ENCODE peak calls at places on chromosomes 5 and 9, in five cellular contexts. V, T, W, F and A are unnamed samples.

GRCh38 chr9:137032893-137033292 is 1.0 kb upstream of the FUT7 start:
- DNase-seq in T (no peak), W (no peak), F (no peak), V (no peak), A (no peak)

GRCh38 chr5:181181650-181182565 is 23.1 kb downstream of the TRIM7 start:
- DNase-seq in T (peak), W (no peak), V (peak), F (peak), A (peak)

GRCh38 chr5:74375271-74375670 is 265.3 kb downstream of the ENC1 start:
- DNase-seq in V (no peak), F (no peak), T (no peak), W (no peak), A (no peak)

GRCh38 chr5:32102254-32102653 is 71.9 kb downstream of the GOLPH3 start:
- DNase-seq in T (no peak), V (no peak), W (no peak), F (no peak), A (no peak)

GRCh38 chr5:93349613-93350012 is 231.4 kb downstream of the NR2F1-AS1 start:
- DNase-seq in W (no peak), V (peak), T (no peak), F (no peak), A (no peak)

GRCh38 chr5:94402096-94402495 is 216.3 kb downstream of the KIAA0825 start:
- DNase-seq in F (no peak), V (peak), T (no peak), W (no peak), A (no peak)

GRCh38 chr9:4774209-4774608 is 18.5 kb upstream of the RCL1 start:
- DNase-seq in W (no peak), T (peak), V (no peak), F (no peak), A (no peak)

GRCh38 chr5:128341056-128341455 is 197.0 kb downstream of the FBN2 start:
- DNase-seq in T (peak), V (no peak), W (no peak), F (no peak), A (no peak)

GRCh38 chr5:98111686-98112085 is 661.8 kb upstream of the RGMB start:
- DNase-seq in W (no peak), T (peak), V (peak), F (peak), A (no peak)

GRCh38 chr5:150656191-150657132 is 4.6 kb upstream of the MYOZ3 start:
- DNase-seq in T (peak), V (no peak), F (peak), W (peak), A (peak)

GRCh38 chr9:19232117-19232829 is 1.8 kb downstream of the DENND4C start:
- DNase-seq in T (peak), F (no peak), V (peak), W (no peak), A (no peak)

GRCh38 chr5:56206126-56206525 is 27.0 kb downstream of the ANKRD55 start:
- DNase-seq in W (no peak), T (peak), F (no peak), V (peak), A (no peak)

GRCh38 chr5:160799160-160799559 is 52.9 kb downstream of the ATP10B start:
- DNase-seq in F (no peak), W (no peak), T (no peak), V (no peak), A (no peak)

GRCh38 chr5:149656576-149657182 is 73.4 kb upstream of the PPARGC1B start:
- DNase-seq in F (peak), T (no peak), W (peak), V (no peak), A (peak)

GRCh38 chr5:136036991-136037705 is 8.4 kb downstream of the TGFBI start:
- DNase-seq in V (peak), F (no peak), T (peak), W (no peak), A (no peak)

GRCh38 chr5:124932791-124933600 is 186.6 kb upstream of the ZNF608 start:
- DNase-seq in V (peak), T (peak), F (no peak), W (no peak), A (no peak)

GRCh38 chr9:74078647-74079046 is 418.5 kb upstream of the RORB start:
- DNase-seq in F (peak), V (no peak), W (no peak), T (peak), A (no peak)

GRCh38 chr9:34988218-34989055 is 1.1 kb upstream of the DNAJB5 start:
- DNase-seq in F (peak), W (no peak), T (no peak), V (no peak), A (peak)

GRCh38 chr9:135500525-135501260 is at the start of gene MRPS2:
- DNase-seq in F (peak), W (peak), V (peak), T (peak), A (peak)

GRCh38 chr5:50968296-50969206 is 302.1 kb downstream of the PARP8 start:
- DNase-seq in F (peak), V (no peak), T (peak), W (peak), A (peak)

GRCh38 chr5:169602535-169602934 is 19.0 kb downstream of the SPDL1 start:
- DNase-seq in T (no peak), W (no peak), F (no peak), V (peak), A (no peak)

GRCh38 chr9:137161558-137162483 is 8.0 kb downstream of the LRRC26 start:
- DNase-seq in V (no peak), T (no peak), W (no peak), F (peak), A (no peak)

GRCh38 chr5:51347704-51348103 is 35.5 kb upstream of the ISL1 start:
- DNase-seq in V (no peak), T (peak), F (peak), W (no peak), A (no peak)

GRCh38 chr5:57716661-57717060 is 234.1 kb upstream of the ACTBL2 start:
- DNase-seq in T (no peak), V (no peak), F (no peak), W (no peak), A (no peak)

GRCh38 chr9:84339951-84340350 is 607 bp downstream of the SLC28A3 start:
- DNase-seq in V (no peak), F (peak), W (peak), T (no peak), A (no peak)

GRCh38 chr5:136225796-136226195 is 32.8 kb upstream of the SMIM32 start:
- DNase-seq in V (no peak), F (no peak), W (no peak), T (no peak), A (no peak)

GRCh38 chr5:61407706-61408105 is 75.6 kb downstream of the ZSWIM6 start:
- DNase-seq in T (no peak), F (peak), V (no peak), W (no peak), A (no peak)

GRCh38 chr9:93613791-93614190 is 37.4 kb downstream of the PHF2 start:
- DNase-seq in T (no peak), F (no peak), V (no peak), W (no peak), A (no peak)

GRCh38 chr5:146947181-146947941 is 68.8 kb upstream of the PPP2R2B start:
- DNase-seq in V (peak), W (peak), T (peak), F (peak), A (no peak)

GRCh38 chr9:130837002-130837511 is 2.0 kb downstream of the ABL1 start:
- DNase-seq in V (peak), W (no peak), F (no peak), T (peak), A (no peak)

GRCh38 chr5:73120222-73121108 is at the start of gene TMEM171:
- DNase-seq in F (peak), W (peak), V (peak), T (peak), A (peak)

GRCh38 chr9:79000218-79001002 is 571.4 kb upstream of the TLE4 start:
- DNase-seq in V (no peak), F (no peak), W (no peak), T (no peak), A (no peak)

GRCh38 chr9:79809931-79810330 is 238.2 kb downstream of the TLE4 start:
- DNase-seq in T (peak), V (peak), W (no peak), F (no peak), A (no peak)

GRCh38 chr9:137077010-137077747 is at the start of gene UAP1L1:
- DNase-seq in T (peak), V (peak), F (no peak), W (no peak), A (peak)

GRCh38 chr9:89884356-89885083 is 279.7 kb downstream of the GADD45G start:
- DNase-seq in T (no peak), F (no peak), W (no peak), V (no peak), A (no peak)
- H3K27ac ChIP-seq in T (no peak), F (no peak), W (no peak), V (no peak), A (no peak)

GRCh38 chr5:137570070-137570469 is 70.9 kb upstream of the SPOCK1 start:
- DNase-seq in F (no peak), T (no peak), W (no peak), V (no peak), A (no peak)
- H3K23ac ChIP-seq in F (no peak), T (no peak), W (no peak), V (no peak), A (no peak)

DNA sequence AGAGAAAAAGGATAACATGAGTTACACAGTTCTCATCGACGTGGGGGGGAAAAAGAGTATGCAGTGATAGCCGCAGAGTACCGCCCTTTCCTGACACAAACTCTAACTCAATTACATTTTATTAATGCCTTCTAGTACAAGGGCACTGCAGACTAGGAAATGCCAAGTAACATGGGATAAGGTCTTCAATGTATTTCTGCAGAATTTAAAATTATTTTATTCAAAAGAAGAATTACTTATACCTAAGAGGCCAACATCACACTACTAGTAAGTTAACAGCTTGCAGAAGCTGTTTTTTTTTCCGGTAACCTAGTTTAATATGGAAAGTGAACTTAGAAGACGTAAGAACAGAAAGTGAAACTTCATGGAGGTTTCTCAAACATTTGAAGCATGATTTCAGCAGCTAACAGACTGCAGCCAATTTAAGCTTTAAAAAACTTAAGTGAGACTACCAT is 3.9 kb downstream of the SETX start:
- DNase-seq in F (no peak), W (no peak), T (peak), V (peak), A (no peak)
- H3K27ac ChIP-seq in F (no peak), W (no peak), T (no peak), V (no peak), A (no peak)

GRCh38 chr9:122552812-122553211 is at the start of gene OR1N2:
- DNase-seq in F (no peak), W (no peak), V (no peak), T (no peak), A (no peak)
- H3K23ac ChIP-seq in F (no peak), W (no peak), V (no peak), T (no peak), A (no peak)

GRCh38 chr9:113993838-113994540 is 84.1 kb downstream of the AMBP start:
- DNase-seq in V (peak), W (no peak), T (no peak), F (no peak), A (no peak)

GRCh38 chr9:113991714-113992113 is 86.4 kb downstream of the AMBP start:
- DNase-seq in T (no peak), W (no peak), F (no peak), V (no peak), A (no peak)

GRCh38 chr9:113992994-113993393 is 85.1 kb downstream of the AMBP start:
- DNase-seq in W (no peak), F (no peak), V (no peak), T (no peak), A (no peak)

GRCh38 chr9:113990975-113991471 is 87.1 kb downstream of the AMBP start:
- DNase-seq in V (peak), T (no peak), W (no peak), F (no peak), A (no peak)

DNA sequence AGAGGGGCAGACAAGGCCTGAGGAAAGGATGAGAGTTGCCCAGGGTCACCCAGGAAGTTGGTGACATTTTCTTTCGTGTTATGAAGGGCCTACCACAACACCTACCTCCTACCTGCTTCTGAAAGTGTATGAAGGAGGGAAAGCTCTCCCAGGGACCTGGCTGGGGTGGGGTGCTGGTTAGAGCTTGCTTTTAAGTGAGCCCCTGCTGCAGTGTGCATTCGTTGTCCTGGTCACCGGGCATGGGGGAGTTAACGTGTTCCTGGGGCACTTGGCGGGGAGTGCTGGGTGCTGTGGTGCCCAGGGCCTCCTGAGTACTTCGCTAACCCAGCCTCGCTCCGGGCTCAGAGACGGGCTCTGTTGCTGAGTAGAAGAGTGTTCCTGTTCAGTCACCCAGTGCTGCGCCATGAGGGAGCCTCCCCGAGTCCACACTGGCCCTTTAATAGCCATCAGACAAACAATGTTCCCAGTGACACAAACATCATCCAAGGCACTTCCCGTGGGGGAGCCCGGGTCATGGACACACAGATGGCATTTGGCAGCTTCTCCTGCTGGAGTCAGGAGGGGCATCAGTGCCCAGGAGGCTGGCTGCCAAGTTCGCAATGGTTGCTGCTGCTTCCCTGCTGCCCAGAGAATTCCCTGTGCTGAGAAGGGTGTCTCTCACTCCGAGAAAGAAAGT is 85.7 kb downstream of the AMBP start:
- DNase-seq in T (no peak), W (no peak), F (no peak), V (no peak), A (no peak)
- H3K27ac ChIP-seq in T (no peak), W (no peak), F (no peak), V (no peak), A (no peak)

GRCh38 chr5:173328896-173329369 is 719 bp upstream of the STC2 start:
- DNase-seq in V (peak), F (peak), T (peak), W (no peak), A (peak)

GRCh38 chr5:173326501-173326960 is 1.7 kb downstream of the STC2 start:
- DNase-seq in W (no peak), T (peak), F (peak), V (peak), A (no peak)

GRCh38 chr5:173327084-173327947 is 898 bp downstream of the STC2 start:
- DNase-seq in T (peak), W (peak), F (peak), V (peak), A (no peak)

GRCh38 chr5:173329370-173330150 is 1.3 kb upstream of the STC2 start:
- DNase-seq in F (peak), W (no peak), T (peak), V (no peak), A (peak)

GRCh38 chr5:173327948-173328895 is at the start of gene STC2:
- DNase-seq in W (peak), F (peak), T (peak), V (peak), A (peak)
- H3K23ac ChIP-seq in W (peak), F (peak), T (peak), V (peak), A (no peak)

GRCh38 chr5:36521219-36521618 is 85.2 kb upstream of the SLC1A3 start:
- DNase-seq in V (no peak), W (no peak), T (no peak), F (no peak), A (no peak)
- H3K27ac ChIP-seq in V (no peak), W (no peak), T (no peak), F (no peak), A (no peak)

DNA sequence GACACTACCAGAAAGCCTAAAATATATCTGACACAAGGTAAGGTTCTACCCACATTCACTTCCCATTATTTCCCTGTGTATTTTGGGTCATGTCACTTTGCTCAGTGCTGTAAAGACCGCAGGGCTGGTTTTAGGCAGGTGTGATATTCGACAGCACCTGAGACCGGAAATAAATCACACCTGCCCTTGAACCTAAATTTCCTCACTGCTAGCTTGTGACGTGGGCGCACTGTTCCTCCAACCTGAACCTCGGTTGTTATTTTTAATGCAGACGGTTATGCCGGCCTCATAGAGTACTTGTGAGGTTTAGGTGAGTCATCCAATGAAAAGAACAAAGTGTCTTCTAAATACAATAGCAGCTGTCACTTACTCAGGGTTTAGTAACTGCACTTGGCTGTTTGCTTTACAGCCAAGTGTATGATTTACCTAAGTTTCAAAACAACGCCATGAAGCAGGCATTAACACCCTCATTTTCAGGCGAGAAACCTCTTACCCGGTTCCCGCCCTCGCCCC is 20.7 kb upstream of the ZNF782 start:
- DNase-seq in T (peak), W (no peak), V (peak), F (no peak), A (no peak)
- H3K23ac ChIP-seq in T (peak), W (no peak), V (no peak), F (no peak), A (no peak)

GRCh38 chr9:16100596-16101091 is 547.8 kb downstream of the CCDC171 start:
- DNase-seq in F (peak), T (peak), W (no peak), V (peak), A (peak)

GRCh38 chr9:16102154-16102553 is 549.3 kb downstream of the CCDC171 start:
- DNase-seq in F (no peak), W (no peak), T (no peak), V (no peak), A (no peak)

GRCh38 chr9:16105576-16105975 is 552.7 kb downstream of the CCDC171 start:
- DNase-seq in F (no peak), V (peak), T (no peak), W (no peak), A (no peak)

GRCh38 chr9:16103613-16104012 is 550.8 kb downstream of the CCDC171 start:
- DNase-seq in V (peak), W (no peak), F (no peak), T (no peak), A (no peak)

DNA sequence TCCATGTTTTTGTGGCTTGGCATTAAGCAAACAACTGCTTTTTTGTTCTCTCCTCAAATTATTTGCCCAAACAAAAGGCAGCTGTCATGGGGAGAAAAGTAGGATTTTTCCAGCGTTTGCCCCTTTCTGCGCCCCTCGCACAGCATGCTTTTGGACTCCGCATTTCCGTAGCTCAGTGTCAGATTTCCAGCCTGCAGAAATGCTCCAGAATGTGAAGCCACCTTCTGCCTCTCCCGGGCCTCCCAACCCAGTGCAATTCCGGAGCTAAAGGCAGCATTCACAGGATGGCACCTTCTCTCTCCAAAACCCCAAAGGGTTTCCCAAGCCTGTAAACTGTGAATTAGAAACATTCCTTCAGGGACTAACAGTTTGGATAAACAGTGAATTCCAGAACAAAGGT is 553.4 kb downstream of the CCDC171 start:
- DNase-seq in T (no peak), V (no peak), F (peak), W (no peak), A (no peak)
- H3K27ac ChIP-seq in T (peak), V (peak), F (no peak), W (peak), A (no peak)